ENCODE peak calls at places on chromosomes 12 and 14, in four cellular contexts. A is neuronal stem cell, X is IMR-90, M is HCT116. K is an unnamed sample.

GRCh38 chr14:78595797-78596196 is 425.6 kb downstream of the NRXN3 start:
- DNase-seq in A (peak), X (no peak), M (no peak), K (peak)

GRCh38 chr12:101297661-101298060 is 17.8 kb downstream of the UTP20 start:
- DNase-seq in A (no peak), X (peak), M (no peak), K (no peak)

GRCh38 chr12:93113317-93114006 is 184.4 kb upstream of the EEA1 start:
- DNase-seq in A (no peak), X (no peak), M (no peak), K (no peak)

GRCh38 chr12:117347588-117347987 is 13.8 kb downstream of the NOS1 start:
- DNase-seq in A (no peak), X (no peak), M (no peak), K (no peak)

GRCh38 chr12:4303750-4304149 is 17.3 kb upstream of the TIGAR start:
- DNase-seq in A (no peak), X (no peak), M (no peak), K (no peak)

GRCh38 chr14:100388137-100389050 is 65.3 kb downstream of the SLC25A47 start:
- DNase-seq in A (no peak), X (no peak), M (no peak), K (no peak)

GRCh38 chr14:31543969-31544799 is 17.0 kb upstream of the NUBPL start:
- DNase-seq in A (no peak), X (peak), M (peak), K (no peak)

GRCh38 chr14:23537351-23538048 is 14.1 kb downstream of the ZFHX2 start:
- DNase-seq in A (no peak), X (peak), M (no peak), K (peak)

GRCh38 chr12:28130625-28131598 is 59.3 kb upstream of the CCDC91 start:
- DNase-seq in A (no peak), X (peak), M (no peak), K (no peak)

GRCh38 chr14:73176673-73177072 is 40.4 kb downstream of the PSEN1 start:
- DNase-seq in A (no peak), X (no peak), M (no peak), K (no peak)

GRCh38 chr12:19423531-19423930 is 15.8 kb upstream of the AEBP2 start:
- DNase-seq in A (no peak), X (no peak), M (no peak), K (peak)

GRCh38 chr12:113561381-113561780 is 89.7 kb upstream of the LHX5 start:
- DNase-seq in A (no peak), X (no peak), M (no peak), K (no peak)

GRCh38 chr14:36511981-36512584 is 7.9 kb downstream of the NKX2-1 start:
- DNase-seq in A (no peak), X (no peak), M (no peak), K (no peak)

GRCh38 chr12:107474639-107475539 is 210.7 kb upstream of the PWP1 start:
- DNase-seq in A (no peak), X (peak), M (no peak), K (no peak)

GRCh38 chr12:728781-729180 is 23.6 kb upstream of the WNK1 start:
- DNase-seq in A (no peak), X (no peak), M (no peak), K (no peak)

GRCh38 chr12:122046145-122046544 is 24.5 kb downstream of the BCL7A start:
- DNase-seq in A (no peak), X (no peak), M (no peak), K (no peak)

GRCh38 chr12:127340381-127340780 is 926.6 kb upstream of the TMEM132C start:
- DNase-seq in A (no peak), X (no peak), M (no peak), K (no peak)

GRCh38 chr12:15701721-15702156 is 87.4 kb downstream of the EPS8 start:
- DNase-seq in A (no peak), X (peak), M (no peak), K (no peak)

GRCh38 chr14:101595887-101596721 is 34.8 kb downstream of the DIO3 start:
- DNase-seq in A (no peak), X (no peak), M (no peak), K (no peak)

GRCh38 chr12:104387190-104387589 is 69.6 kb upstream of the CHST11 start:
- DNase-seq in A (no peak), X (peak), M (no peak), K (no peak)

GRCh38 chr12:83322816-83323215 is 636.1 kb downstream of the TMTC2 start:
- DNase-seq in A (no peak), X (no peak), M (no peak), K (no peak)

GRCh38 chr12:107352347-107353081 is 259.2 kb upstream of the CRY1 start:
- DNase-seq in A (no peak), X (no peak), M (no peak), K (no peak)

GRCh38 chr12:202081-202731 is 11.8 kb downstream of the SLC6A12 start:
- DNase-seq in A (no peak), X (no peak), M (no peak), K (peak)

GRCh38 chr12:93812616-93813015 is 135.4 kb downstream of the CRADD start:
- DNase-seq in A (no peak), X (no peak), M (no peak), K (no peak)

GRCh38 chr14:33948143-33948962 is 2.5 kb downstream of the EGLN3 start:
- DNase-seq in A (no peak), X (no peak), M (no peak), K (no peak)

GRCh38 chr12:71315328-71315960 is 124.2 kb upstream of the LGR5 start:
- DNase-seq in A (no peak), X (no peak), M (no peak), K (no peak)

GRCh38 chr14:99589651-99590530 is 14.1 kb downstream of the CCDC85C start:
- DNase-seq in A (no peak), X (no peak), M (no peak), K (no peak)

GRCh38 chr12:40946612-40947194 is 241.4 kb upstream of the PDZRN4 start:
- DNase-seq in A (peak), X (peak), M (peak), K (no peak)

DNA sequence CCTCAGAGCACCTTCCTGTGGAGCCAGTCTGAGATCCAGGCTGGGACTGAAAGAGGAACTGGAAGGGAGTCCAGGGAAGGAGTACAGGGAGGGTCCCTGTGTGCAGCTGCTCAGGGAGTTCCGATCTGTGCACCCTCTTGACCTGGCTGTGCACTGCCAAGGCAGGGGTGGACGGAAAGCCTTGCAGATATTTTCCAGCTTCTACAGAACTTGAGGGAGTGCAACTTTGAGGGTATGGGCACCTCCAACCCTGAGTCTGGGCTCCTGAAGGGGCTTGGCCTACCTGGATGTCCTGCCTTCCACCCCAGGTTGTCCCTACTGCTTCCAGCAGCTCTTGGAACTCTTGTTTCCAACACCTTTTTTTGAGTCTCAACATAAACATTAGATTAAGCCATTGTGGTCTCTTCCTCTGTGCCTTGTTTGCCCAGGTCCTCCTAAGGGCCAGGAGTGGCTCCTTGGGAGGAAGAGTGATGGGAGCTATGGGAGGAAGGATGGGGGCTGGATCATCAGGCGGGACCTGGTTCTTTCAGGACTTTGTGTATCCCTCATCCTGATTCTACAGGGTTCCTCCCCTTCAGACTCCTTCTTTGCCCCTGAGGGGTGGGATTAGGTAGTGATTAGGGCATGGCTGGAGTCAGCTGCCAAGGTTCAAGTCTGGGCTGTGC is 3.5 kb downstream of the KRT7 start:
- DNase-seq in A (no peak), X (no peak), M (no peak), K (no peak)
- H3K4me2 ChIP-seq in A (no peak), X (no peak), M (peak), K (no peak)

DNA sequence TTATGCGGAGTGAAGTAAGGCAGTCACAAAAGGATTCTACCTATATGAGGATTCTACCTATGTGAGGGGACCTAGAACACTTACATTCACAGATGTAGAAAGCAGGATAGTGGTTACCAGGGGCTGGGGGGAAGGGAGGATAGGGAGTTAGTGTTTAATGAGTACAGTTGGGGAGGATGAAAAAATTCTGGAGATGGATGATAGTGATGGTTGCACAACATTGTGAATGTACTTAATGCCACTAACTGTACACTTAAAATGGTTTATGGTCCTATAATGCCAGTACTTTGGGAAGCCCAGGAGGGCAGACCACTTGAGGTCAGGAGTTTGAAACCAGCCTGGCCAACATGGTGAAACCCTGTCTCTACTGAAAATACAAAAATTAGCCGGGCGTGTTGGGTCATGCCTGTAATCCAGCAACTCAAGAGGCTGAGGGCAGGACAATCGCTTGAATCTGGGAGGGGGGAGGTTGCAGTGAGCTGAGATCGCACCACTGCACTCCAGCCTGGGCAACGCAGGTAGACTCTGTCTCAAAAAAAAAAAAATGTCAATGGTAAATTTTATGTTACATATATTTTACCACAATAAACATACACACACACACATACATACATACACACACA is 25.4 kb downstream of the SVOP start:
- DNase-seq in A (no peak), X (no peak), M (no peak), K (no peak)
- H3K4me2 ChIP-seq in A (no peak), X (no peak), M (no peak), K (no peak)

GRCh38 chr12:12722351-12723146 is 5.4 kb downstream of the CDKN1B start:
- DNase-seq in A (no peak), X (peak), M (no peak), K (no peak)

GRCh38 chr12:12725086-12725955 is 8.2 kb downstream of the CDKN1B start:
- DNase-seq in A (peak), X (peak), M (peak), K (peak)

GRCh38 chr12:12724421-12725085 is 7.4 kb downstream of the CDKN1B start:
- DNase-seq in A (no peak), X (no peak), M (no peak), K (no peak)

GRCh38 chr12:12723147-12723680 is 6.0 kb downstream of the CDKN1B start:
- DNase-seq in A (no peak), X (peak), M (no peak), K (no peak)

DNA sequence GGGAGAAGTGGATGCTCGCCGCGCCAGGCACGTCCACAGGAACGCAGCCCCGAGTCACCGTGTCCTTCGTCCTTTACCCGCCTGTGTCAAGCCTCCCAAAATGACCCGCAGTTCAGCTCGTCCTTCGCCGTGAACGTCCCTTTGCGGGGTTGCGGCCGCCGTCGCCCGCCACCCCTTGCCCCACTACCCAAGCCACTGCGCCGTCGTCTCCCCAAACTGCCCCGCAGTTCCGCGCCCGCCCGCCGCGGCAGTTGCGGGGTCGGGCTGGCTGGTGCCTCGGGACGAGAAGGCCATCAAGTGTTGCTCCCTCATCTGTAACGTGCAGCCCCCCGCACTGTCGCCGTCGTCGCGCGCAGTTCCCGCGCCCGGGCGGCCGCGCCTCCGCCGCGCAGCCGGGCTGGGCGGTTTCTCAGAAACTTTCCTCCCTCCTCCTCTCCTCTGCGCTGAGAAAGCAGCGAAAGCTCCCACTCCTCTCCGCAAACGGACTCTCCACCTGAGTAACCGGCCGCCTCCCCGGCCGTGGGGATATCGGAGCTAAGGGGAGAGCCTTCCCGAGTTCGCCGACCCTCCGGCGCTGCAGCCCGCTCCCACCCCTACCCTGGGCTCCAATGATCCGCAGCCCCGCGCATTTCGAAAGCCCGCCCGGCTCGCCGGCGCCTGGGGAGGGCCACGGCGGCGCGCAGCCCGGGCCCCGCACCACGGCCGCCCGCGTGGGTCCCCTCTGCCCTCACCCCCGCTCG is 6.7 kb downstream of the CDKN1B start:
- DNase-seq in A (peak), X (peak), M (no peak), K (peak)
- H3K4me2 ChIP-seq in A (peak), X (peak), M (peak), K (peak)

DNA sequence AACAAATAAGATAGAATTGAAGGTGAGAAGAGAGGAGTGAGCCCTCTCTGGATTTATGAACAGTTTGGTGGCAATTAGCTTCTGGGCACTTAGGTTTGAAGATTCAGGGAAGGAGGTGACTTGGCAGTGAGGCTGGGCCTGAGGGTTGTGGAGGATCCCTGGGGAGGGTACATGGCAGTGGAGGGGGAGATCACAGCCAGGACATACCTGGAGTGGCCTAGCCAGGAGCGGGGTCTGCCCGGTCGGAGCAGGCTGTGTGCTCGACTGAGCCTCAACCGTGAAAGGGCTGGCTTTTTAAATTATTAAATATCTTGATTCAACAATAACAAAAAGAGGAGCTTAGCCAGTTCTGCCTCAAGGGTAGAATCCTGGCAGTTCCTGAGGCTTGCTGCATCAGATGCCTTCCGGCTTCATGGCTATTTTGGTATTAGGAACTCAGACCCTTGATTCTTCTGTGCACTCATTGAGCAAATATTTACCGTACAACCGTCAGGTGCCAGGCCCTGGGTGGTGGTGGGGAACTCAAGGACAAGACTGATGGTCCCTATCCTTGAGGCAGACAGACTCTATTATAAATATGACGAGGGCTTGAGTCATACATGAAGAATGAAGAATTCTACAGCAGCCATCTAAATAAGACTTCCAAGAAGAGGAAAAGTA is 73.4 kb downstream of the SPTB start:
- DNase-seq in A (no peak), X (peak), M (no peak), K (no peak)
- H3K4me2 ChIP-seq in A (no peak), X (peak), M (peak), K (no peak)

GRCh38 chr12:43805149-43805856 is 814 bp downstream of the TWF1 start:
- DNase-seq in A (no peak), X (no peak), M (no peak), K (no peak)

GRCh38 chr12:43805857-43806736 is at the start of gene TWF1:
- DNase-seq in A (peak), X (peak), M (peak), K (peak)

GRCh38 chr12:43812042-43812441 is 5.9 kb upstream of the TWF1 start:
- DNase-seq in A (no peak), X (no peak), M (no peak), K (no peak)

GRCh38 chr12:43806737-43807072 is 588 bp upstream of the TWF1 start:
- DNase-seq in A (no peak), X (no peak), M (no peak), K (no peak)

DNA sequence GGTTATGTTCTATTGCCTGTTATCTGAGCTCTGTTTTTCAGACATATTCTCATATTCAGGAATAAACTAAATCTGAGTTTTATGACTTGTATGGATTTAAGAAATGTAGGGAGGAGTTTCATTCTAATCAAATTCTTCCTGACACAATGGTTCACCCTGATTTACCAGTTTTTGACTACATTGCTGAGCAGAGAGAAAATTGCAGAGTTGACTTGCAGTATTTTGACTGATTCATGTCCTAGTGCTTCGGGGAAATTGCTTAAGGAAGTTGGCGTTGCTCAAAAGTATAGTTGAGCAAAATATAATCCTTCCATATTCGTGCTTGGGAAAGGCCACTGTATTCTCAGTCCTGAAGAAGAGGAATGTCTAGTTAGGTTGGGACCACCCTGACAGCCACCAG is 1.2 kb upstream of the TWF1 start:
- DNase-seq in A (no peak), X (no peak), M (no peak), K (no peak)
- H3K4me2 ChIP-seq in A (no peak), X (no peak), M (peak), K (no peak)

DNA sequence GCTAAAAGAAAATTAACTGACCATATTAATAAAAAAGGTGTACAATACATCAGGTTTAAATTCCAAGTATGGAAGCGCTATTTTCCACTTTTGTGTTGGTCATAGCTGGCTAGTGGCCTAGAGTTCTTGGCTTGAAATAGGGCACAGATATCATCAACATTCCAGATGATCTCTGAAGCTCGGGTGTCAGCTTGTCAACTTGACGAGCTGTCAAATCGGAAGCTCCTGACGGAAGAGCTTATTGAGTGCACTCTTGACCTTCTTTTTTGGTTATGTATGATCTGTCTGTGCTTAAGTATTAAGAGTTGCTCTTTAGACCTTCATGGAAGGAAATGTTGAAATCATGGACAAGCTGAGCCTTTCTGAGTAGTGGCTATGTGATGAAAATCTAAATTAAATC is 177.9 kb downstream of the APAF1 start:
- DNase-seq in A (no peak), X (no peak), M (no peak), K (no peak)
- H3K4me2 ChIP-seq in A (no peak), X (no peak), M (no peak), K (no peak)

DNA sequence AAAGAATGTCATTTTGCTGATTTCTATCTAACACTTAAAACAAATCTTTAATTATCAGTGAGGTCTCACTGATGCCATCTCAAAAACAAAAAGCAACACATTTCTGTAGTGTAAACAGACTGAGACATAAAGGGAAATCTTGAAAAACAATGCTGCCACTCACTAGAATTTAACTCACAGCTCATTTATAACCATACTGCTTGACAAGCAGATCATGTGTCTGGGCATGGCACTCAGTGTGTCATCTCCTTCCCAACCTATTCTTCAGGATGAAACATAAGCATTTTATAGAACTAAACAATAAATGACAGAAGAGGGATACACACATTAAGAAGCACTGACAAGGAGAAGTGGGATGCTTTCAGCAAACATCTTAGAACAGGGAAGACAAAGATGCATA is 22.4 kb downstream of the ATF7 start:
- DNase-seq in A (no peak), X (no peak), M (no peak), K (no peak)
- H3K4me2 ChIP-seq in A (no peak), X (no peak), M (no peak), K (no peak)

DNA sequence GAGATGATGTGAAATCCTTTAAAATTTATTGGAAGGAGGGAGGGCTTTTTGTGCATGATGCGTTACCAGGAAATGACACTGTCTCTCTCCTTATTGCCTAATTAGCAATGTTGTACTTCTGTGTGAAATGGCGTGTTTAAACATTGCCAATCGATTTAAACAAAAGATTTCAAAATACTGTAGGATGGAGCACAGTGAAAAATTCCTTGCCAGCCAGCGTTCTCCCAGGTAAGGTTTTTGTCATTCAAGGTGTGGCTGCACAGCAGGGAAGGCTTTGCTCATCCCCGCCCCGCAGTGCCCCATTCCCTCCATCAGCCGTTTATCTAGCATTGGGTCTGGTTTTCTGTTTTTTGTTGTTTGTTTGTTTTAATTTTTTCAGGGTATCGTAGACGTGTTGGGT is 137.3 kb downstream of the CACNA1C start:
- DNase-seq in A (no peak), X (no peak), M (no peak), K (peak)
- H3K4me2 ChIP-seq in A (no peak), X (no peak), M (no peak), K (peak)

GRCh38 chr12:95117178-95117599 is 43.8 kb upstream of the NR2C1 start:
- DNase-seq in A (peak), X (peak), M (peak), K (no peak)
- H3K4me2 ChIP-seq in A (no peak), X (no peak), M (peak), K (no peak)

K was measured in H9.